ENCODE peak calls at places on chromosome 17, in eight cellular contexts. M is GM12878, D is LNCaP clone FGC, Q is IMR-90, R is AG04450, V is fibroblast of the aortic adventitia, F is BE2C, A is body of pancreas. P is an unnamed sample.
A peak's percentile ranks its signal among the peaks of the same experiment; 100 is the strongest.

GRCh38 chr17:7295230-7296180 is 1.1 kb upstream of the YBX2 start:
- DNase-seq in M (no peak), A (no peak), R (no peak), Q (no peak), F (no peak), V (no peak), D (no peak), P (no peak)

GRCh38 chr17:27276653-27277156 is 17.2 kb upstream of the WSB1 start:
- DNase-seq in F (peak; percentile 13), Q (peak; percentile 65), A (no peak), M (no peak), D (no peak), R (peak; percentile 48), V (no peak), P (no peak)

GRCh38 chr17:66415366-66416206 is 113.2 kb downstream of the PRKCA start:
- DNase-seq in D (no peak), V (no peak), Q (no peak), F (no peak), A (peak; percentile 62), R (no peak), M (no peak), P (no peak)

GRCh38 chr17:13287226-13287625 is 269.4 kb upstream of the ELAC2 start:
- DNase-seq in F (no peak), R (no peak), A (no peak), V (no peak), Q (no peak), M (no peak), D (peak; percentile 69), P (no peak)

GRCh38 chr17:42855048-42855596 is 4.1 kb downstream of the AOC3 start:
- DNase-seq in V (no peak), F (no peak), D (no peak), M (no peak), A (no peak), Q (no peak), R (no peak), P (no peak)

GRCh38 chr17:76866774-76867577 is 1.2 kb upstream of the MGAT5B start:
- DNase-seq in V (peak; percentile 43), F (peak; percentile 43), Q (peak; percentile 60), M (no peak), A (no peak), R (no peak), D (no peak), P (no peak)

GRCh38 chr17:76366247-76366646 is 12.5 kb upstream of the PRPSAP1 start:
- DNase-seq in Q (no peak), D (no peak), F (no peak), V (no peak), A (no peak), R (no peak), M (no peak), P (no peak)

GRCh38 chr17:80415626-80416042 is 667 bp downstream of the ENDOV start:
- DNase-seq in V (no peak), Q (no peak), M (no peak), F (no peak), A (no peak), D (no peak), R (no peak), P (no peak)

GRCh38 chr17:27461192-27461859 is 5.1 kb downstream of the KSR1 start:
- DNase-seq in F (no peak), D (no peak), A (no peak), Q (no peak), R (no peak), V (peak; percentile 41), M (no peak), P (no peak)

GRCh38 chr17:17036520-17036998 is 5.7 kb upstream of the MPRIP start:
- DNase-seq in M (no peak), R (no peak), D (no peak), F (no peak), Q (no peak), V (no peak), A (peak; percentile 59), P (peak; percentile 56)

GRCh38 chr17:60665602-60666001 is 12.0 kb upstream of the BCAS3 start:
- DNase-seq in R (no peak), A (no peak), F (no peak), V (no peak), M (no peak), D (no peak), Q (no peak), P (no peak)

GRCh38 chr17:75370288-75370687 is 35.2 kb downstream of the GRB2 start:
- DNase-seq in V (no peak), D (peak; percentile 41), M (no peak), F (no peak), A (peak; percentile 36), Q (no peak), R (no peak), P (no peak)

GRCh38 chr17:76051571-76051970 is 20.7 kb downstream of the SRP68 start:
- DNase-seq in F (no peak), R (no peak), Q (no peak), M (no peak), A (no peak), V (no peak), D (peak; percentile 56), P (no peak)

GRCh38 chr17:63836811-63837210 is 5.7 kb downstream of the SMARCD2 start:
- DNase-seq in F (no peak), A (no peak), D (no peak), R (no peak), V (no peak), Q (no peak), M (no peak), P (no peak)

GRCh38 chr17:76707985-76708807 is 2.6 kb downstream of the MXRA7 start:
- DNase-seq in D (no peak), A (peak; percentile 35), Q (no peak), F (peak; percentile 71), V (peak; percentile 62), R (no peak), M (no peak), P (no peak)

GRCh38 chr17:26782153-26782552 is 511.8 kb upstream of the WSB1 start:
- DNase-seq in D (no peak), M (no peak), F (no peak), Q (no peak), A (no peak), R (no peak), V (no peak), P (no peak)

GRCh38 chr17:65553009-65553645 is 8.3 kb downstream of the AXIN2 start:
- DNase-seq in V (peak; percentile 90), M (no peak), R (peak; percentile 38), F (no peak), Q (peak; percentile 74), A (no peak), D (no peak), P (no peak)

GRCh38 chr17:83119987-83120864 is 40.8 kb downstream of the METRNL start:
- DNase-seq in M (peak; percentile 60), D (no peak), Q (no peak), A (no peak), V (no peak), R (no peak), F (no peak), P (peak; percentile 81)

GRCh38 chr17:31733326-31733725 is 125.7 kb downstream of the COPRS start:
- DNase-seq in M (no peak), F (no peak), Q (no peak), V (no peak), D (no peak), R (no peak), A (no peak), P (no peak)

GRCh38 chr17:32523017-32523680 is 36.4 kb downstream of the CDK5R1 start:
- DNase-seq in Q (no peak), A (no peak), F (no peak), D (no peak), M (peak; percentile 100), V (no peak), R (no peak), P (peak; percentile 89)

GRCh38 chr17:43905985-43906852 is 1.1 kb downstream of the MPP2 start:
- DNase-seq in Q (peak; percentile 45), V (peak; percentile 58), D (no peak), M (no peak), R (no peak), F (peak; percentile 79), A (peak; percentile 73), P (no peak)
- H3K4me3 ChIP-seq in Q (peak overlapping the region; percentile 57), V (peak overlapping the region; percentile 74), D (peak overlapping the region; percentile 48), M (no peak overlapping the region), R (peak overlapping the region; percentile 68), F (peak overlapping the region; percentile 69), A (peak overlapping the region; percentile 53), P (no peak overlapping the region)

GRCh38 chr17:58513913-58514794 is at the start of gene MTMR4:
- DNase-seq in M (no peak), F (peak; percentile 93), R (peak; percentile 21), A (peak; percentile 86), Q (peak; percentile 58), V (peak; percentile 52), D (peak; percentile 28), P (peak; percentile 83)
- H3K4me3 ChIP-seq in M (peak within 1 kb of the TSS; percentile 98), F (peak within 1 kb of the TSS; percentile 86), R (peak within 1 kb of the TSS; percentile 78), A (peak within 1 kb of the TSS; percentile 39), Q (peak within 1 kb of the TSS; percentile 64), V (peak within 1 kb of the TSS; percentile 81), D (peak within 1 kb of the TSS; percentile 86), P (peak within 1 kb of the TSS; percentile 86)

DNA sequence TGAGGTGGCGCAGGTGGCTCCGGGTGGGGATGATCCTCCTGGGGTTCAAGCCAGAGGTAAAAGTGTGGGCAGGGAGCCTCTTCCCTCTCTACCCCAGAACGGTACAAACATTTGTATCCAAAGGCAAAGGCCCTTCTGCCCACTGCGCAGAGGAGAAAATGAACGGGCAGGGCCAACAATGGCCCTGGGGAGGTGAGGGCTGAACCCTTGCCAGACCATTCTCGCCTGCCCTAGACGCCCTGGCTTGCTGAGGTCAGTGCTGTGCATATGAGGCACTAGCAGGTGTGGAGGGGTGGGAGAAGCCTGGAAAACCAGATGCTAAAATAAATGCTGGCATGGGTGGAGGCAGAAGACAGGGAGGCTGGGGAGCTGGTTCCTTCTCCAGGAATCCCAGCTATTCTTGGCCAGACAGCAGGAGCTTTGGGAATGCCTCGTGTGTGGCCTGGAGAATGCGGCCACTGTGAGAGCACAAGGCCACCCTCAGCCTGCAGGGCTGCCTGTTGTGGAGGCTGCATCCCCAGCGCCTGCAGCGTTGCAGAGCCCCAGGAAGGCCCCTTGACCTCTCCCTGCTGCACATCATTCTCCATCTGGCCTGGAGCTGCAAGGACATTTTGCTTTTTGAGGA is 4.5 kb downstream of the C17orf50 start:
- DNase-seq in Q (no peak), R (no peak), A (no peak), M (no peak), D (no peak), V (no peak), F (no peak), P (no peak)
- H3K4me3 ChIP-seq in Q (no peak overlapping the region), R (no peak overlapping the region), A (no peak overlapping the region), M (peak overlapping the region; percentile 63), D (no peak overlapping the region), V (no peak overlapping the region), F (peak overlapping the region; percentile 72), P (no peak overlapping the region)

DNA sequence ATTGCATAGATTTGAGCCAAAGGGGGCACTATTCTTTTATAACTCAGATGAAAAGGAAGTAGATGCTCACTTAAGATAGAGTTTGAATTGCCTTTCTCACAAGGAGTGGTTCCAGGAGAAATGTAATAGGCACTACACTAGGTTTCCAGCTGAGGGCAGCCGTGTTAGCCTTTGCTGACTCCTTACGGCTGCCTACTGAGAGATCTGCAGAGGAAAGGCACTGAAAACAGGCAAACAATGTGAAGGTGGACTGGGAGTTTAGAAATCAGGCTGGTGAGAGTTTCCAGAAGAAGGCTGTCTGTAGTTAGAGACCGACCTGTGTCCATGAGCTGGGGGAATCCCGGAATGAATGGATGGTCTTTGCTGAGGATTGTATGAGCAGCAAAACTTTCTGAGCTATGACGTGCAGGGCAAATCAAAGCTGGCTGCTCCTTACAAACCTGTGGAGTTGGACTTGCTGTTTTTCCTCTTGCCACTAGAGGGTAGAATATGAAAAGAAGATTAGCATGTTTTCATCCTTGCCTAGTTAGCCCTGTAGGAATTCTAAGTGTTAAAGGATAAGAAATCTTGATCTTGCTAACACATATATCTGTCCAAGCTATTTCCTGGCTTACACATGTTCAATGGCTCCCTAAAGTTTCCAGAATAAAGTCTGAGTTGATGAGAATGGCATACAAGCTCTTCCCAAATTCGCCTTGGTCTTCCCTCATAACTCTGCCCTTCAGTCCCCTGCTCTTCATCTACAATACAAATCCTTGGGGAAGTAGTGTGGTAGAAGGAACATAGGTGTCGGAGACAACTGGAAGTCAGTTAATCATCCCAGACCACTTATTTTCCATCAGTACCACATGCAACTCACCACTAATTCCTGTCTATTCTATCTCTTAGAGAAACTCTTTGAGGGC is 20.1 kb upstream of the TAOK1 start:
- DNase-seq in Q (peak; percentile 85), F (peak; percentile 37), M (peak; percentile 50), R (peak; percentile 55), D (peak; percentile 64), A (peak; percentile 61), V (peak; percentile 89), P (peak; percentile 29)
- H3K4me3 ChIP-seq in Q (peak overlapping the region; percentile 36), F (peak overlapping the region; percentile 15), M (no peak overlapping the region), R (peak overlapping the region; percentile 44), D (no peak overlapping the region), A (no peak overlapping the region), V (peak overlapping the region; percentile 31), P (no peak overlapping the region)